ENCODE peak calls at places on chromosomes 2 and 18, in eight cellular contexts. T, A, S, V, Q, P, J and H are unnamed samples.

GRCh38 chr2:101830146-101830545 is 132.6 kb downstream of the MAP4K4 start:
- DNase-seq in A (no peak), J (no peak), Q (no peak), P (no peak), T (no peak), S (no peak), V (no peak), H (no peak)

GRCh38 chr18:41449612-41450011 is 505.4 kb upstream of the PIK3C3 start:
- DNase-seq in P (no peak), J (peak; percentile 12), S (no peak), A (no peak), V (no peak), T (no peak), Q (no peak), H (no peak)

GRCh38 chr2:120875431-120875830 is 139.8 kb downstream of the GLI2 start:
- DNase-seq in A (no peak), T (no peak), S (no peak), Q (no peak), P (no peak), J (no peak), V (no peak), H (no peak)

GRCh38 chr18:57585846-57586242 is 658 bp downstream of the FECH start:
- DNase-seq in T (no peak), P (no peak), Q (no peak), J (peak; percentile 5), A (no peak), V (peak; percentile 20), S (no peak), H (no peak)

GRCh38 chr2:174336403-174337336 is 1.9 kb downstream of the SP9 start:
- DNase-seq in A (peak; percentile 55), V (peak; percentile 71), S (no peak), Q (no peak), J (no peak), T (peak; percentile 26), P (no peak), H (peak; percentile 53)

GRCh38 chr2:241219030-241219382 is 30.5 kb downstream of the ANO7 start:
- DNase-seq in P (no peak), J (no peak), T (no peak), S (no peak), A (no peak), Q (no peak), V (no peak), H (no peak)

GRCh38 chr2:20737505-20737904 is 70.6 kb downstream of the GDF7 start:
- DNase-seq in P (no peak), S (no peak), V (peak; percentile 69), J (no peak), A (no peak), Q (no peak), T (no peak), H (no peak)

GRCh38 chr18:62027914-62028520 is 135.2 kb upstream of the RNF152 start:
- DNase-seq in Q (no peak), V (no peak), J (no peak), S (no peak), A (no peak), P (no peak), T (no peak), H (no peak)

GRCh38 chr2:189076572-189076971 is 102.4 kb downstream of the COL3A1 start:
- DNase-seq in S (no peak), P (no peak), V (no peak), A (no peak), J (peak; percentile 79), T (no peak), Q (no peak), H (peak; percentile 44)

GRCh38 chr2:120425014-120425413 is 79.1 kb downstream of the INHBB start:
- DNase-seq in V (no peak), S (no peak), P (no peak), J (no peak), T (no peak), Q (no peak), A (no peak), H (no peak)

GRCh38 chr2:1656326-1656960 is 87.9 kb downstream of the PXDN start:
- DNase-seq in Q (no peak), S (peak; percentile 9), V (no peak), P (no peak), A (no peak), J (no peak), T (no peak), H (no peak)

GRCh38 chr18:5747678-5748077 is 147.6 kb downstream of the TMEM200C start:
- DNase-seq in S (no peak), V (no peak), P (no peak), J (no peak), T (no peak), A (no peak), Q (no peak), H (no peak)

GRCh38 chr2:222828572-222828971 is 32.3 kb upstream of the ACSL3 start:
- DNase-seq in Q (no peak), A (no peak), V (no peak), S (no peak), T (no peak), P (no peak), J (no peak), H (no peak)